ENCODE peak calls at places on chromosomes 5 and 9, in ten cellular contexts. C, F, B, H, D, R, X, S, G and U are unnamed samples.

GRCh38 chr9:76638001-76638400 is 126.2 kb upstream of the PCA3 start:
- DNase-seq in C (no peak), F (no peak), B (no peak), H (no peak), D (peak; percentile 20), R (no peak), X (no peak), S (no peak), G (no peak), U (no peak)

GRCh38 chr9:88745281-88746001 is 210.5 kb downstream of the NXNL2 start:
- DNase-seq in C (peak; percentile 95), F (no peak), B (no peak), H (no peak), D (peak; percentile 91), R (no peak), X (no peak), S (no peak), G (no peak), U (no peak)

GRCh38 chr5:178284095-178284675 is 51.6 kb upstream of the PHYKPL start:
- DNase-seq in C (peak; percentile 3), F (peak; percentile 62), B (no peak), H (no peak), D (no peak), R (no peak), X (peak; percentile 40), S (no peak), G (no peak), U (no peak)

GRCh38 chr9:109993250-109993978 is 213.4 kb downstream of the PALM2AKAP2 start:
- DNase-seq in C (no peak), F (no peak), B (no peak), H (no peak), D (no peak), R (no peak), X (no peak), S (no peak), G (no peak), U (no peak)

GRCh38 chr9:543478-543877 is 298.0 kb upstream of the DMRT1 start:
- DNase-seq in C (no peak), F (no peak), B (no peak), H (no peak), D (no peak), R (no peak), X (no peak), S (no peak), G (no peak), U (no peak)

GRCh38 chr5:96885518-96886338 is 9.4 kb downstream of the ERAP2 start:
- DNase-seq in C (no peak), F (peak; percentile 73), B (no peak), H (no peak), D (no peak), R (no peak), X (peak; percentile 76), S (peak; percentile 43), G (peak; percentile 58), U (no peak)

GRCh38 chr5:65103674-65104035 is 334.9 kb downstream of the CWC27 start:
- DNase-seq in C (no peak), F (no peak), B (peak; percentile 65), H (peak; percentile 85), D (no peak), R (no peak), X (no peak), S (no peak), G (no peak), U (no peak)

GRCh38 chr5:72314571-72315172 is 5.4 kb downstream of the MRPS27 start:
- DNase-seq in C (peak; percentile 82), F (no peak), B (no peak), H (no peak), D (peak; percentile 60), R (peak; percentile 31), X (no peak), S (no peak), G (no peak), U (no peak)

GRCh38 chr9:123406691-123407536 is 50.9 kb downstream of the CRB2 start:
- DNase-seq in C (peak; percentile 33), F (no peak), B (no peak), H (no peak), D (no peak), R (no peak), X (no peak), S (no peak), G (no peak), U (peak; percentile 29)

GRCh38 chr5:73199671-73200070 is 26.7 kb downstream of the TMEM174 start:
- DNase-seq in C (no peak), F (no peak), B (no peak), H (no peak), D (peak; percentile 93), R (no peak), X (no peak), S (no peak), G (no peak), U (no peak)

GRCh38 chr5:94245608-94246007 is 372.8 kb downstream of the KIAA0825 start:
- DNase-seq in C (peak; percentile 19), F (no peak), B (no peak), H (no peak), D (peak; percentile 54), R (no peak), X (no peak), S (no peak), G (no peak), U (no peak)